ENCODE peak calls at places on chromosomes 7 and 10, in nine cellular contexts. Z, O, E, B, N, U, J, C and X are unnamed samples.

GRCh38 chr10:22481687-22482539 is 136.6 kb downstream of the SPAG6 start:
- DNase-seq in B (peak; percentile 15), U (no peak), Z (no peak), N (no peak), C (no peak), J (no peak), O (no peak), E (peak; percentile 47), X (no peak)

GRCh38 chr10:120644549-120645410 is 187.8 kb downstream of the PLPP4 start:
- DNase-seq in N (no peak), O (no peak), U (no peak), J (no peak), B (no peak), E (no peak), C (no peak), Z (no peak), X (no peak)

GRCh38 chr10:1744524-1744923 is 7.2 kb upstream of the ADARB2 start:
- DNase-seq in N (no peak), O (no peak), C (no peak), J (no peak), E (no peak), B (no peak), U (no peak), Z (no peak), X (no peak)

GRCh38 chr10:43000021-43000411 is 76.9 kb upstream of the RET start:
- DNase-seq in J (no peak), E (no peak), B (no peak), N (no peak), U (no peak), O (no peak), Z (no peak), C (no peak), X (no peak)

GRCh38 chr7:155234950-155235789 is 62.5 kb upstream of the INSIG1 start:
- DNase-seq in C (no peak), N (peak; percentile 89), B (no peak), Z (no peak), E (no peak), U (no peak), J (no peak), O (peak; percentile 26), X (no peak)

GRCh38 chr7:27314111-27314510 is 71.5 kb downstream of the EVX1 start:
- DNase-seq in B (no peak), Z (no peak), N (no peak), J (no peak), O (no peak), U (no peak), C (no peak), E (no peak), X (no peak)

GRCh38 chr10:9535744-9536143 is 1481.3 kb downstream of the GATA3 start:
- DNase-seq in J (no peak), U (no peak), B (no peak), C (no peak), Z (no peak), E (no peak), O (no peak), N (no peak), X (no peak)

GRCh38 chr7:119838444-119838843 is 434.5 kb upstream of the KCND2 start:
- DNase-seq in U (no peak), O (no peak), B (no peak), N (no peak), J (no peak), Z (no peak), C (no peak), E (no peak), X (no peak)

GRCh38 chr7:100444311-100445278 is 8.3 kb upstream of the PPP1R35 start:
- DNase-seq in B (peak; percentile 90), O (peak; percentile 74), Z (peak; percentile 82), E (peak; percentile 56), J (peak; percentile 49), U (no peak), C (no peak), N (peak; percentile 73), X (no peak)

GRCh38 chr10:113661332-113661731 is 2.5 kb downstream of the NRAP start:
- DNase-seq in E (no peak), Z (no peak), C (no peak), B (no peak), N (no peak), U (no peak), O (no peak), J (no peak), X (no peak)

GRCh38 chr10:24463683-24464426 is 254.9 kb downstream of the KIAA1217 start:
- DNase-seq in U (no peak), J (peak; percentile 97), E (peak; percentile 92), N (no peak), B (no peak), O (peak; percentile 98), Z (peak; percentile 92), C (no peak), X (peak; percentile 45)

GRCh38 chr10:75079436-75080083 is 31.9 kb upstream of the SAMD8 start:
- DNase-seq in N (no peak), C (no peak), O (no peak), B (no peak), J (no peak), U (no peak), E (no peak), Z (no peak), X (no peak)

GRCh38 chr10:100535715-100536353 is at the start of gene HIF1AN:
- DNase-seq in O (peak; percentile 95), E (peak; percentile 97), B (peak; percentile 93), C (peak; percentile 79), N (peak; percentile 90), J (peak; percentile 96), U (peak; percentile 67), Z (peak; percentile 93), X (peak; percentile 97)

GRCh38 chr10:36475746-36476145 is 649.7 kb upstream of the ANKRD30A start:
- DNase-seq in Z (no peak), O (peak; percentile 44), N (no peak), B (no peak), C (no peak), J (no peak), U (no peak), E (no peak), X (no peak)

GRCh38 chr10:19031763-19032162 is 16.8 kb upstream of the MALRD1 start:
- DNase-seq in Z (no peak), U (no peak), O (no peak), C (no peak), E (peak; percentile 44), J (no peak), B (no peak), N (no peak), X (no peak)

GRCh38 chr7:101814996-101815825 is 2.2 kb upstream of the CUX1 start:
- DNase-seq in U (no peak), N (peak; percentile 72), J (no peak), E (no peak), B (peak; percentile 81), O (peak; percentile 21), Z (peak; percentile 35), C (peak; percentile 50), X (peak; percentile 31)

GRCh38 chr10:24374134-24374915 is 165.4 kb downstream of the KIAA1217 start:
- DNase-seq in E (peak; percentile 81), C (no peak), Z (no peak), B (no peak), O (peak; percentile 79), J (peak; percentile 87), U (no peak), N (no peak), X (no peak)

GRCh38 chr7:114294036-114294435 is 120.6 kb upstream of the FOXP2 start:
- DNase-seq in U (no peak), J (no peak), Z (no peak), C (no peak), E (no peak), N (no peak), B (no peak), O (no peak), X (no peak)

GRCh38 chr7:55135462-55135861 is 116.6 kb downstream of the EGFR start:
- DNase-seq in Z (no peak), U (no peak), E (no peak), B (no peak), O (no peak), J (no peak), N (no peak), C (no peak), X (no peak)

GRCh38 chr7:21429786-21430574 is 2.1 kb downstream of the SP4 start:
- DNase-seq in E (no peak), C (no peak), Z (no peak), O (no peak), U (no peak), N (no peak), J (no peak), B (no peak), X (no peak)

DNA sequence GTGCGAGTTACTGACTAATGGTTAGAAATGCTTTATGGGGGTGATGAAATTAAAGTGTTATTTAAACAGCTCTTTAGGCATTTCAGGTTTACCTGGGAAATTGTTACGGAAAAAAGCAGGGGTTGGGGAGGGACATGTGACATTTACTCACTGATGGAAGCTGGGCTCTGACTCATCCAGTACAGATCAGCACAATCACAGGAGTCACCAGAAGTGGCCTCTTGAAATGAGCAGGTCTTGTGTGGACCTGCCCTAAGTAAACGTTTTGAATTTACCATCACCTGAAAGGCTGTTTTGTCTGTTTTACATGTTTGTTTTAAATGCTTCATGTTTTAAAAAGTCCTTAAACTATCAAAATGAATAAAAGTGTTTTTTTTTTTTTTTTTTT is 2.3 kb downstream of the GLRX3 start:
- DNase-seq in N (no peak), B (peak; percentile 72), U (no peak), O (peak; percentile 69), E (peak; percentile 25), J (peak; percentile 38), Z (peak; percentile 70), C (no peak), X (no peak)
- H3K4me3 ChIP-seq in N (no peak overlapping the region), B (peak overlapping the region; percentile 82), U (no peak overlapping the region), O (no peak overlapping the region), E (peak overlapping the region; percentile 85), J (no peak overlapping the region), Z (no peak overlapping the region), C (no peak overlapping the region), X (no peak overlapping the region)

GRCh38 chr10:97643586-97643985 is 3.1 kb downstream of the PI4K2A start:
- DNase-seq in C (no peak), Z (no peak), U (no peak), E (no peak), N (no peak), J (no peak), B (no peak), O (no peak), X (no peak)
- H3K4me3 ChIP-seq in C (no peak overlapping the region), Z (no peak overlapping the region), U (no peak overlapping the region), E (no peak overlapping the region), N (no peak overlapping the region), J (no peak overlapping the region), B (no peak overlapping the region), O (no peak overlapping the region), X (no peak overlapping the region)

GRCh38 chr7:43594020-43594419 is 11.1 kb downstream of the STK17A start:
- DNase-seq in Z (no peak), C (no peak), J (no peak), E (no peak), O (no peak), N (no peak), U (no peak), B (no peak), X (no peak)
- H3K4me3 ChIP-seq in Z (no peak overlapping the region), C (no peak overlapping the region), J (no peak overlapping the region), E (no peak overlapping the region), O (no peak overlapping the region), N (no peak overlapping the region), U (no peak overlapping the region), B (no peak overlapping the region), X (no peak overlapping the region)

DNA sequence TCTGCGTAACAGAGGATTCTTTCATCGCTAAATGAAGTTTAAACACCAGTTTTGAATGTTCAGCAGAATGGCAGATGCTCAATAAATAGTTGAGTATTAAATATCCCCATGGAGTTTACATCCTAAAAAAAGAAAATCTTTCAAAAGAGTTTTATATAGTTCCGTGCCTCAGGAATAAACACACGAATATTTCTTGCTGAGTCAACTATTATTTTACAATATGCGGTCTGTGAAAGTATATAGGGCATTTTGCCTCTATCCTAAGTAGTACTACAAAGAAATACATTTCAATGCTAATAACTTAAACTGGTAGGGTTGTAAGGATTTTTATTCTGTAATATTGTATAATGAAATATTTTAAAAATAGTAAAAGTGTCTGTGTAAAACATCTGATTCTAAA is 1.3 kb downstream of the DBF4 start:
- DNase-seq in U (no peak), E (peak; percentile 30), B (no peak), C (no peak), O (no peak), J (peak; percentile 41), Z (no peak), N (no peak), X (no peak)
- H3K4me3 ChIP-seq in U (peak overlapping the region; percentile 63), E (peak overlapping the region; percentile 87), B (peak overlapping the region; percentile 86), C (peak overlapping the region; percentile 85), O (peak overlapping the region; percentile 61), J (peak overlapping the region; percentile 95), Z (peak overlapping the region; percentile 85), N (peak overlapping the region; percentile 88), X (peak overlapping the region; percentile 58)